ENCODE peak calls at places on chromosomes 4 and X, in four cellular contexts. One of them, this sample, is unnamed.

GRCh38 chr4:41282362-41282761 is 25.6 kb downstream of the UCHL1 start:
- DNase-seq in fibroblast of lung: no peak
- DNase-seq in GM12878: no peak
- DNase-seq in neural progenitor cell: no peak
- DNase-seq in this sample: no peak

GRCh38 chr4:10688022-10688421 is 3.5 kb upstream of the CLNK start:
- DNase-seq in fibroblast of lung: no peak
- DNase-seq in GM12878: peak; percentile 78
- DNase-seq in neural progenitor cell: no peak
- DNase-seq in this sample: no peak

GRCh38 chrX:118212817-118213183 is 96.2 kb upstream of the KLHL13 start:
- DNase-seq in fibroblast of lung: peak; percentile 15
- DNase-seq in GM12878: peak; percentile 52
- DNase-seq in neural progenitor cell: no peak
- DNase-seq in this sample: no peak

GRCh38 chr4:80097395-80098177 is 24.6 kb upstream of the ANTXR2 start:
- DNase-seq in fibroblast of lung: peak; percentile 94
- DNase-seq in GM12878: no peak
- DNase-seq in neural progenitor cell: no peak
- DNase-seq in this sample: peak; percentile 90

GRCh38 chrX:21779095-21779494 is 21.2 kb upstream of the SMPX start:
- DNase-seq in fibroblast of lung: no peak
- DNase-seq in GM12878: no peak
- DNase-seq in neural progenitor cell: no peak
- DNase-seq in this sample: no peak

GRCh38 chr4:117378942-117379341 is 293.6 kb upstream of the TRAM1L1 start:
- DNase-seq in fibroblast of lung: no peak
- DNase-seq in GM12878: no peak
- DNase-seq in neural progenitor cell: no peak
- DNase-seq in this sample: no peak

GRCh38 chrX:135494453-135494852 is 26.0 kb upstream of the INTS6L start:
- DNase-seq in fibroblast of lung: no peak
- DNase-seq in GM12878: no peak
- DNase-seq in neural progenitor cell: no peak
- DNase-seq in this sample: no peak

GRCh38 chrX:37455381-37455780 is 106.2 kb downstream of the PRRG1 start:
- DNase-seq in fibroblast of lung: no peak
- DNase-seq in GM12878: no peak
- DNase-seq in neural progenitor cell: no peak
- DNase-seq in this sample: no peak

GRCh38 chr4:151324449-151325319 is 721 bp downstream of the SH3D19 start:
- DNase-seq in fibroblast of lung: peak; percentile 75
- DNase-seq in GM12878: no peak
- DNase-seq in neural progenitor cell: peak; percentile 89
- DNase-seq in this sample: no peak

GRCh38 chr4:48792348-48793006 is 12.4 kb upstream of the FRYL start:
- DNase-seq in fibroblast of lung: no peak
- DNase-seq in GM12878: no peak
- DNase-seq in neural progenitor cell: no peak
- DNase-seq in this sample: no peak

GRCh38 chr4:34170941-34171340 is 2073.4 kb downstream of the ARAP2 start:
- DNase-seq in fibroblast of lung: peak; percentile 27
- DNase-seq in GM12878: no peak
- DNase-seq in neural progenitor cell: no peak
- DNase-seq in this sample: peak; percentile 23

GRCh38 chr4:42653606-42654560 is 3.0 kb downstream of the ATP8A1 start:
- DNase-seq in fibroblast of lung: peak; percentile 23
- DNase-seq in GM12878: no peak
- DNase-seq in neural progenitor cell: no peak
- DNase-seq in this sample: no peak

GRCh38 chr4:23888421-23889319 is 1.2 kb downstream of the PPARGC1A start:
- DNase-seq in fibroblast of lung: peak; percentile 69
- DNase-seq in GM12878: no peak
- DNase-seq in neural progenitor cell: peak; percentile 29
- DNase-seq in this sample: peak; percentile 16

GRCh38 chrX:56762707-56763555 is 33.9 kb downstream of the NBDY start:
- DNase-seq in fibroblast of lung: no peak
- DNase-seq in GM12878: no peak
- DNase-seq in neural progenitor cell: no peak
- DNase-seq in this sample: no peak

GRCh38 chr4:173538903-173539445 is 8.9 kb upstream of the HAND2 start:
- DNase-seq in fibroblast of lung: no peak
- DNase-seq in GM12878: no peak
- DNase-seq in neural progenitor cell: no peak
- DNase-seq in this sample: no peak

GRCh38 chr4:145042601-145043000 is 55.4 kb downstream of the ANAPC10 start:
- DNase-seq in fibroblast of lung: peak; percentile 37
- DNase-seq in GM12878: no peak
- DNase-seq in neural progenitor cell: peak; percentile 9
- DNase-seq in this sample: no peak

GRCh38 chrX:2828404-2829065 is at the start of gene GYG2:
- DNase-seq in fibroblast of lung: peak; percentile 39
- DNase-seq in GM12878: no peak
- DNase-seq in neural progenitor cell: peak; percentile 92
- DNase-seq in this sample: no peak

GRCh38 chr4:2827071-2827873 is 16.4 kb upstream of the ADD1 start:
- DNase-seq in fibroblast of lung: no peak
- DNase-seq in GM12878: no peak
- DNase-seq in neural progenitor cell: no peak
- DNase-seq in this sample: no peak

GRCh38 chr4:67933755-67934154 is 29.5 kb downstream of the TMPRSS11A start:
- DNase-seq in fibroblast of lung: peak; percentile 71
- DNase-seq in GM12878: no peak
- DNase-seq in neural progenitor cell: no peak
- DNase-seq in this sample: no peak

GRCh38 chr4:172202480-172203076 is 389.4 kb downstream of the GALNTL6 start:
- DNase-seq in fibroblast of lung: peak; percentile 34
- DNase-seq in GM12878: no peak
- DNase-seq in neural progenitor cell: peak; percentile 58
- DNase-seq in this sample: no peak

GRCh38 chr4:40150932-40151331 is 45.9 kb upstream of the RHOH start:
- DNase-seq in fibroblast of lung: peak; percentile 20
- DNase-seq in GM12878: no peak
- DNase-seq in neural progenitor cell: no peak
- DNase-seq in this sample: no peak
- H3K4me3 ChIP-seq in fibroblast of lung: no peak overlapping the region
- H3K4me3 ChIP-seq in GM12878: no peak overlapping the region
- H3K4me3 ChIP-seq in neural progenitor cell: no peak overlapping the region
- H3K4me3 ChIP-seq in this sample: no peak overlapping the region

GRCh38 chr4:61202100-61202637 is 2.0 kb downstream of the ADGRL3 start:
- DNase-seq in fibroblast of lung: peak; percentile 16
- DNase-seq in GM12878: no peak
- DNase-seq in neural progenitor cell: peak; percentile 62
- DNase-seq in this sample: no peak
- H3K4me3 ChIP-seq in fibroblast of lung: peak overlapping the region; percentile 82
- H3K4me3 ChIP-seq in GM12878: no peak overlapping the region
- H3K4me3 ChIP-seq in neural progenitor cell: peak overlapping the region; percentile 86
- H3K4me3 ChIP-seq in this sample: peak overlapping the region; percentile 70

DNA sequence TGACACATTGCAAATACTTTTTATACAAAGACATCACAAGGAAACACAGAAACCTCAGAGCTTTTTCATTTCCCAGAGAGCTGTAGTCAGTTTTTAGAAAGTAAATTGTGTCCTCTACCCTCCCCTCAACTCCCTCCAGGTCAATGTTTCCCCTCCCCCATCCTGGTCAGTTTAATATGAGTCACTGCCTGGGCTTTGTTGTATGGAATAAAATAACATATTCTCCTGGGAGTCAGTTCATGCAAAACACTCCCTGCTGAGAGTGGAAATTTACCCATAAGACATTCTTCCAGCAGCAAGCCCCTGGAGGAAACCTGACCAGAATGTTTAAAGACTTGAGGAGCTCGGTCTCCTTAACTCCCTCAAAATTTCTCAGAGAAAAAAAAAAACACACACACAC is 270.1 kb upstream of the LDB2 start:
- DNase-seq in fibroblast of lung: peak; percentile 87
- DNase-seq in GM12878: no peak
- DNase-seq in neural progenitor cell: no peak
- DNase-seq in this sample: peak; percentile 85
- H3K4me3 ChIP-seq in fibroblast of lung: no peak overlapping the region
- H3K4me3 ChIP-seq in GM12878: no peak overlapping the region
- H3K4me3 ChIP-seq in neural progenitor cell: no peak overlapping the region
- H3K4me3 ChIP-seq in this sample: no peak overlapping the region

DNA sequence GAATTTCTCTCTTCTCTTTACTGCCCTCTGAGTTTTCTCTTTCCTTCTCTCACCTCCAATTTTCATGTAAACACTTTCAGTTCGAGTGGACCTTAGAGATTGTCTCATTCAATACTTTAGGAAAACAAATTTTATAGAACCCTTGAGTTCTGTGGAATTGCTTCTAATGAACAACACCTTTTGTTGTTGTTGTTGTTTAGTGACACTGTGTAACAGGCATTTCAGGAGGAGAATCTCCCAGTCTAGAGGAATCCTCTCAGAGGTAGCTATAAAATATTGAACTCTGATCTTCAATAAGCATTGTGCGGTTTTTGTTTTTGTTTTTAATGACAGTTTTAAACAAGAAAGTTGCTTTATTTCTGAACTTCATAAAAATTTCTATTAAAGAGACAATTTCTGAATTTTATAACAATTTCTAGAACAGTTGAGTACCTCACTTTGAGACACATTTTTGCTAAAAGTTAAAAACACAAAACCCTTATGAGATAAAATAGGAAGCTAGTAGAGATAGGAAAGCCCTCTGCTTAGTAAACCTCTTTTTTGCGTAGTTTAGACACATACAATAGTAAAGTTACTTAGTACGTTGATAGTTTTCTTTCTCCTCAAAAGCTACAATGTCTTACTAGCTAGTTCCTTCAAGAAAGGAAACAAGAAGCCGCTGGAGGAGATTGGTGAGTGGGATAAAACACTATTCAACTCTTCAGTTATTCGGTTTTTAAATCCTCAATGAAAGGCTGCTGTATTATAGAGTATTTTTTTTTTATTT is 38.8 kb downstream of the CLCN3 start:
- DNase-seq in fibroblast of lung: no peak
- DNase-seq in GM12878: no peak
- DNase-seq in neural progenitor cell: peak; percentile 3
- DNase-seq in this sample: no peak
- H3K4me3 ChIP-seq in fibroblast of lung: peak overlapping the region; percentile 91
- H3K4me3 ChIP-seq in GM12878: peak overlapping the region; percentile 29
- H3K4me3 ChIP-seq in neural progenitor cell: peak overlapping the region; percentile 47
- H3K4me3 ChIP-seq in this sample: peak overlapping the region; percentile 53

DNA sequence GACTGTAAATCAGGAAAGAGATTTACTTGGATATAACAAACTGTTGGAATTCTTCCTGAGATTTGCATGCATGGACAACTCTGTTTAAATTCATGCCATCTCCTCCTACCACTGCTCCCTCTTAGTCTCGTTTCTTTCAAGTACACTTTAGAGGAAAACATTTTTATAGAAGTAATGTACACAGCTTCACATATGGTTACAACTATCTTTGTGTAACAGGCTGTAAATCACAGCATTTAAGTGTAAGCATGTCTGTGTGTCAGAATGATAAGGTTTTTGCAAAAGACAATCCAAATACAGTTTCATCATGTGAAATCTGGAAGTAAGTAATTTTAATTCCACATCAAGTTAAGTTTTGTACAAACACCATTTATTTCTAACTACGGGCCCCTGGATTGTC is 21.5 kb upstream of the ENPEP start:
- DNase-seq in fibroblast of lung: no peak
- DNase-seq in GM12878: no peak
- DNase-seq in neural progenitor cell: no peak
- DNase-seq in this sample: no peak
- H3K4me3 ChIP-seq in fibroblast of lung: no peak overlapping the region
- H3K4me3 ChIP-seq in GM12878: no peak overlapping the region
- H3K4me3 ChIP-seq in neural progenitor cell: no peak overlapping the region
- H3K4me3 ChIP-seq in this sample: no peak overlapping the region

DNA sequence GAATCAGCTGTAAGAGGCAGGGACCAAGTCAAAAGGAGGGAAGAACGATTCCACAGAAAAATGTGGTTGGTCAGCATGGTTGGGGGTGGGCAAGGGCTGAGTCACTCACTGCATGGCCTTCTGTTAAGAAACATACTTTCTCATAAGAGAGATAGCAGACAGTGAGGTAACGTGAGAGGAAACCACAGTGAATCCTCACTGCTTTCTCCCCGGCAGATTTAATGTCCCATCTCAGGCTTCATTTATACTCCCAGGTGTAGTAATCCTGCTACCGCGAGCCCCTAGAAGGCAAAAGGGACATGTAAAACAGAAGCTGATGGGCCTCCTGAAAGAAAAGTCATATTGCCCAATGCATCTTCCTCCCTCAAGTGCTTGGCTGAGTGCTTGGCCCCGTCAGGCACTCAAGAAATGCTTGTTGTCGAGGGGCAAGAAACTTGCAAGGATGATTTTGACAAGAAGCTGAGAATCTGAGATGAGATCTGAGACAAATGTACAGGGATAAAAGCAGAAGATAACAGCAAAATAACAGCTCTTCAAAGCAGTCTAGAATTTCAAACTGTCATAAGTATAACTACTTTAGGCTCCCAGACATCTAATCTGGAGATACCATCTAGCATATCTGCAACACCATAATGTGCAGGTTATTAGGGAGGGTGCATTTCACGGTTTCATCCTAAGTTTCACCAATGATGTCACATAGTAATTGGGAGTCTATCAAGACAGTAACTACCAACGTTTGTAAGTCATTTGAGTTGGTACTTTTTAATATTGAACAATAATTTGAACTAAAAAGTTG is 40.2 kb downstream of the SH3KBP1 start:
- DNase-seq in fibroblast of lung: peak; percentile 87
- DNase-seq in GM12878: no peak
- DNase-seq in neural progenitor cell: no peak
- DNase-seq in this sample: peak; percentile 73
- H3K4me3 ChIP-seq in fibroblast of lung: no peak overlapping the region
- H3K4me3 ChIP-seq in GM12878: peak overlapping the region; percentile 8
- H3K4me3 ChIP-seq in neural progenitor cell: no peak overlapping the region
- H3K4me3 ChIP-seq in this sample: no peak overlapping the region

GRCh38 chrX:150547511-150548115 is 20.8 kb upstream of the MTM1 start:
- DNase-seq in fibroblast of lung: peak; percentile 57
- DNase-seq in GM12878: no peak
- DNase-seq in neural progenitor cell: peak; percentile 56
- DNase-seq in this sample: no peak
- H3K4me3 ChIP-seq in fibroblast of lung: no peak overlapping the region
- H3K4me3 ChIP-seq in GM12878: no peak overlapping the region
- H3K4me3 ChIP-seq in neural progenitor cell: peak overlapping the region; percentile 29
- H3K4me3 ChIP-seq in this sample: peak overlapping the region; percentile 26

GRCh38 chr4:110106946-110107325 is 91.5 kb downstream of the ELOVL6 start:
- DNase-seq in fibroblast of lung: peak; percentile 81
- DNase-seq in GM12878: no peak
- DNase-seq in neural progenitor cell: no peak
- DNase-seq in this sample: peak; percentile 82
- H3K4me3 ChIP-seq in fibroblast of lung: peak overlapping the region; percentile 19
- H3K4me3 ChIP-seq in GM12878: no peak overlapping the region
- H3K4me3 ChIP-seq in neural progenitor cell: no peak overlapping the region
- H3K4me3 ChIP-seq in this sample: no peak overlapping the region

DNA sequence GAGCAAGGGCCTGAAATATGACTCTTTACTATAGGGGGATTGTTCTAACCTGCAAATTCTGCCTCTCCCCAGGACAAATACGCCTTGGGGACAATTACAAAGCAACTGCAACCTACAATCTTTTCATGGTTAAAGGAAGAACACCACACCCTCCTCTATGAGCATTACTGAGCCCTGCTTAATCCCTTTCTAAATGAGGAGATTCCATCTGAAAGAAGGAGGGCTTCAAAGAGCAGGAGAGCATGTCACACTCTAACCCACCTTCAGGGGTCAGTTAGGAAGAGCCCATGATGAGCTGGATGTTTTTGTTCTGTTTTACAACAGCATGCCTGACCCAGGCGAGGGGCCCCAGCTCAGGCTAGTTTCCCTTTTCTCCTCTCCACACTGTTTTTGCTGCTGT is 134.0 kb upstream of the ANXA3 start:
- DNase-seq in fibroblast of lung: no peak
- DNase-seq in GM12878: no peak
- DNase-seq in neural progenitor cell: peak; percentile 61
- DNase-seq in this sample: no peak
- H3K4me3 ChIP-seq in fibroblast of lung: no peak overlapping the region
- H3K4me3 ChIP-seq in GM12878: no peak overlapping the region
- H3K4me3 ChIP-seq in neural progenitor cell: no peak overlapping the region
- H3K4me3 ChIP-seq in this sample: no peak overlapping the region